ENCODE peak calls at places on chromosomes 6 and 20, in six cellular contexts. One of them, this sample, is unnamed.

GRCh38 chr20:34549291-34549928 is 9.1 kb upstream of the MAP1LC3A start:
- DNase-seq in keratinocyte: no peak
- DNase-seq in MM.1S: no peak
- DNase-seq in tibial artery: no peak
- DNase-seq in vagina: no peak
- DNase-seq in neuronal stem cell: no peak
- DNase-seq in this sample: no peak

GRCh38 chr6:141830530-141830929 is 302.2 kb upstream of the GJE1 start:
- DNase-seq in keratinocyte: no peak
- DNase-seq in MM.1S: no peak
- DNase-seq in tibial artery: no peak
- DNase-seq in vagina: no peak
- DNase-seq in neuronal stem cell: no peak
- DNase-seq in this sample: no peak

GRCh38 chr20:48995599-48995998 is 50.5 kb upstream of the CSE1L start:
- DNase-seq in neuronal stem cell: no peak
- DNase-seq in tibial artery: no peak
- DNase-seq in MM.1S: no peak
- DNase-seq in keratinocyte: no peak
- DNase-seq in vagina: no peak
- DNase-seq in this sample: no peak

GRCh38 chr6:30238178-30238795 is 25.1 kb upstream of the TRIM26 start:
- DNase-seq in neuronal stem cell: no peak
- DNase-seq in tibial artery: no peak
- DNase-seq in vagina: no peak
- DNase-seq in keratinocyte: no peak
- DNase-seq in MM.1S: peak; percentile 31
- DNase-seq in this sample: no peak

GRCh38 chr20:34254979-34255378 is 13.8 kb downstream of the ASIP start:
- DNase-seq in neuronal stem cell: no peak
- DNase-seq in keratinocyte: no peak
- DNase-seq in MM.1S: no peak
- DNase-seq in tibial artery: no peak
- DNase-seq in vagina: no peak
- DNase-seq in this sample: no peak

GRCh38 chr6:20705741-20706140 is 171.5 kb downstream of the CDKAL1 start:
- DNase-seq in tibial artery: no peak
- DNase-seq in keratinocyte: no peak
- DNase-seq in MM.1S: no peak
- DNase-seq in vagina: no peak
- DNase-seq in neuronal stem cell: no peak
- DNase-seq in this sample: no peak

GRCh38 chr20:25176184-25176583 is 19.3 kb upstream of the ENTPD6 start:
- DNase-seq in neuronal stem cell: no peak
- DNase-seq in MM.1S: no peak
- DNase-seq in tibial artery: no peak
- DNase-seq in vagina: no peak
- DNase-seq in keratinocyte: no peak
- DNase-seq in this sample: no peak

GRCh38 chr6:8082954-8083858 is 19.0 kb upstream of the BLOC1S5 start:
- DNase-seq in neuronal stem cell: no peak
- DNase-seq in vagina: no peak
- DNase-seq in keratinocyte: peak; percentile 56
- DNase-seq in tibial artery: no peak
- DNase-seq in MM.1S: no peak
- DNase-seq in this sample: no peak

GRCh38 chr6:36370638-36371037 is 16.8 kb downstream of the ETV7 start:
- DNase-seq in neuronal stem cell: no peak
- DNase-seq in tibial artery: no peak
- DNase-seq in MM.1S: no peak
- DNase-seq in keratinocyte: no peak
- DNase-seq in vagina: no peak
- DNase-seq in this sample: no peak

GRCh38 chr6:139194740-139195139 is 59.9 kb downstream of the HECA start:
- DNase-seq in vagina: no peak
- DNase-seq in keratinocyte: peak; percentile 5
- DNase-seq in tibial artery: no peak
- DNase-seq in MM.1S: no peak
- DNase-seq in neuronal stem cell: no peak
- DNase-seq in this sample: no peak

GRCh38 chr6:29827579-29828470 is at the start of gene HLA-G:
- DNase-seq in vagina: peak; percentile 67
- DNase-seq in tibial artery: no peak
- DNase-seq in MM.1S: no peak
- DNase-seq in keratinocyte: no peak
- DNase-seq in neuronal stem cell: no peak
- DNase-seq in this sample: no peak

GRCh38 chr20:32495217-32495565 is 89.9 kb downstream of the NOL4L start:
- DNase-seq in MM.1S: no peak
- DNase-seq in tibial artery: no peak
- DNase-seq in neuronal stem cell: no peak
- DNase-seq in vagina: no peak
- DNase-seq in keratinocyte: no peak
- DNase-seq in this sample: no peak

GRCh38 chr6:37860226-37860839 is 40.8 kb downstream of the ZFAND3 start:
- DNase-seq in MM.1S: peak; percentile 21
- DNase-seq in vagina: no peak
- DNase-seq in keratinocyte: no peak
- DNase-seq in neuronal stem cell: no peak
- DNase-seq in tibial artery: no peak
- DNase-seq in this sample: no peak

GRCh38 chr6:63923139-63923739 is 287.6 kb downstream of the PHF3 start:
- DNase-seq in tibial artery: no peak
- DNase-seq in vagina: no peak
- DNase-seq in MM.1S: peak; percentile 60
- DNase-seq in neuronal stem cell: no peak
- DNase-seq in keratinocyte: no peak
- DNase-seq in this sample: peak; percentile 3

GRCh38 chr20:50450961-50451752 is 59.0 kb upstream of the PTPN1 start:
- DNase-seq in keratinocyte: no peak
- DNase-seq in neuronal stem cell: no peak
- DNase-seq in vagina: no peak
- DNase-seq in tibial artery: no peak
- DNase-seq in MM.1S: peak; percentile 74
- DNase-seq in this sample: peak; percentile 90

GRCh38 chr6:3356056-3356823 is 97.5 kb downstream of the PSMG4 start:
- DNase-seq in neuronal stem cell: peak; percentile 78
- DNase-seq in keratinocyte: no peak
- DNase-seq in tibial artery: peak; percentile 86
- DNase-seq in vagina: peak; percentile 94
- DNase-seq in MM.1S: peak; percentile 70
- DNase-seq in this sample: peak; percentile 72

GRCh38 chr6:87907521-87907920 is 140.1 kb upstream of the SPACA1 start:
- DNase-seq in vagina: no peak
- DNase-seq in MM.1S: peak; percentile 72
- DNase-seq in keratinocyte: no peak
- DNase-seq in neuronal stem cell: no peak
- DNase-seq in tibial artery: no peak
- DNase-seq in this sample: peak; percentile 45

GRCh38 chr20:9306521-9306920 is 207.9 kb upstream of the LAMP5 start:
- DNase-seq in tibial artery: no peak
- DNase-seq in MM.1S: no peak
- DNase-seq in neuronal stem cell: no peak
- DNase-seq in keratinocyte: no peak
- DNase-seq in vagina: no peak
- DNase-seq in this sample: no peak

GRCh38 chr6:160263214-160263939 is 4.8 kb upstream of the SLC22A2 start:
- DNase-seq in MM.1S: no peak
- DNase-seq in neuronal stem cell: no peak
- DNase-seq in vagina: no peak
- DNase-seq in tibial artery: no peak
- DNase-seq in keratinocyte: no peak
- DNase-seq in this sample: no peak

DNA sequence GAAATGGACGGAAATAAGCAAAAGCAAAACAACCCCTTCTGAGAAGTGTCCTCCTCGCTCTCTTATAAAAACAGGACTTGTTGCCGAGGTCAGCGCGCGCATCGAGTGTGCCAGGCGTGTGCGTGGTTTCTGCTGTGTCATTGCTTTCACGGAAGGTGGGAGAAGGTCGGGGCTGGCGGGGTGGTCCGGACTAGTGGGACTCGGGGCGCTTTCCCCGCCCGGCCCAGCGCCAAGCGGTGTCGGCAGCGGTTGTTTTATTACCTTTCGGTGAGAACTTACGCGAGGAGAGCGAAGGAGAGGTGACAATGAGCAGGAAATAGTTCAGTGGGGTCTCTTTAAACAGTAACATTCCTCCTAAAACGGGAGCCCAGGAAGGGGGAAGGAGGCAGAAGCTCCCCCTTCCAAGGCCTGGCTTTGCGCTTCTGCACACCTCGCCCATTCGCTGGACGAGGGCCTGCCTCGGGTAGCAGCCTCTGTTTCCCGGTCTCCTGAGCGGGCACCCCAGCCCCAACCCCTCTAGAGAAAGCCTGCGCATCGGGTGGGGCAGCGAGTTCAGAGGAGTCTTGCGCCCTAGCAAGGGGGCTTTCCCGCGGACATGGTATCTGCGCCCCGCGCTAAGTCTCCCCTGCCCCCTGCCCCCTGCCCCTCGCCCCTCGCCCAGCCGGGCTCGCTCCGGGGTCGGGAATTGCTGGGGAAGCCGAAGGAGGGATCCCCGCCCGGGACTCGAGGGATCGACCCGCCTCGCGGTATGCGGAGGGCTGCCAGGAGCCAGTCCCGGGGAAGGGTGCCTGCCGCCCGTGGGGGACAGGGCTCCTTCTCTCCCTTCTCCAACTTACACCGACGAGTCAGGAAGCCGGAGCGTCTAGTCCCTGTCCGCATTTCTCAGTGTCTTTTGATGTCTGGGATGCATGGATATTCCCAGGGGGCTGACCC is 1.2 kb upstream of the TBXT start:
- DNase-seq in tibial artery: no peak
- DNase-seq in vagina: no peak
- DNase-seq in keratinocyte: no peak
- DNase-seq in neuronal stem cell: no peak
- DNase-seq in MM.1S: no peak
- DNase-seq in this sample: no peak
- H3K27me3 ChIP-seq in tibial artery: peaks cover 69% of the 10 kb centered on the region
- H3K27me3 ChIP-seq in vagina: peaks cover 24% of the 10 kb centered on the region
- H3K27me3 ChIP-seq in keratinocyte: peaks cover 57% of the 10 kb centered on the region
- H3K27me3 ChIP-seq in neuronal stem cell: peaks cover 99% of the 10 kb centered on the region
- H3K27me3 ChIP-seq in MM.1S: no peaks in the 10 kb centered on the region
- H3K27me3 ChIP-seq in this sample: peaks cover 80% of the 10 kb centered on the region

DNA sequence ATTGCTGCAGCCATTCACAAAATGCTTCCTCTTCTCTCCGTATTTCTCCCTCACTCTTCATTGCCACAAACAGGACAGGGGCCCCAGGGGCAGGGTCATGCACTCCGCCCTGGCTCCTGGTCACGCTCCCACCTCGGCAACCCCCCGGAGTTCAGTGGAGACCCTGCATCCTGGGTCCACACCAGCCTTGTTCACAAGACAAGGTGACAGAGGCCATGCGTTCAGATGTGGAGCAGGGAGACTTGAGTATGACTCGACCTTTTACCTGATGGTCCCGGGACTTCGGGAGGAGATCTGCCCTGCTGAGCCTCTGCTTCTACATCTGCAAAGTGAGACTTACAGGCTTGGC is 49.4 kb downstream of the ANKRD60 start:
- DNase-seq in neuronal stem cell: no peak
- DNase-seq in vagina: no peak
- DNase-seq in tibial artery: peak; percentile 70
- DNase-seq in MM.1S: no peak
- DNase-seq in keratinocyte: no peak
- DNase-seq in this sample: no peak
- H3K27me3 ChIP-seq in neuronal stem cell: peaks cover 30% of the 10 kb centered on the region
- H3K27me3 ChIP-seq in vagina: no peaks in the 10 kb centered on the region
- H3K27me3 ChIP-seq in tibial artery: no peaks in the 10 kb centered on the region
- H3K27me3 ChIP-seq in MM.1S: peaks cover 92% of the 10 kb centered on the region
- H3K27me3 ChIP-seq in keratinocyte: peaks cover 69% of the 10 kb centered on the region
- H3K27me3 ChIP-seq in this sample: peaks cover 6% of the 10 kb centered on the region

GRCh38 chr6:155121699-155122098 is 126.6 kb downstream of the TIAM2 start:
- DNase-seq in neuronal stem cell: no peak
- DNase-seq in keratinocyte: no peak
- DNase-seq in MM.1S: no peak
- DNase-seq in vagina: no peak
- DNase-seq in tibial artery: no peak
- DNase-seq in this sample: no peak
- H3K27me3 ChIP-seq in neuronal stem cell: no peaks in the 10 kb centered on the region
- H3K27me3 ChIP-seq in keratinocyte: no peaks in the 10 kb centered on the region
- H3K27me3 ChIP-seq in MM.1S: no peaks in the 10 kb centered on the region
- H3K27me3 ChIP-seq in vagina: no peaks in the 10 kb centered on the region
- H3K27me3 ChIP-seq in tibial artery: no peaks in the 10 kb centered on the region
- H3K27me3 ChIP-seq in this sample: no peaks in the 10 kb centered on the region

GRCh38 chr6:53130891-53131290 is 17.8 kb downstream of the GCM1 start:
- DNase-seq in MM.1S: no peak
- DNase-seq in vagina: no peak
- DNase-seq in tibial artery: no peak
- DNase-seq in neuronal stem cell: no peak
- DNase-seq in keratinocyte: no peak
- DNase-seq in this sample: no peak
- H3K27me3 ChIP-seq in MM.1S: no peaks in the 10 kb centered on the region
- H3K27me3 ChIP-seq in vagina: no peaks in the 10 kb centered on the region
- H3K27me3 ChIP-seq in tibial artery: peaks cover 9% of the 10 kb centered on the region
- H3K27me3 ChIP-seq in neuronal stem cell: peaks cover 22% of the 10 kb centered on the region
- H3K27me3 ChIP-seq in keratinocyte: peaks cover 2% of the 10 kb centered on the region
- H3K27me3 ChIP-seq in this sample: no peaks in the 10 kb centered on the region

DNA sequence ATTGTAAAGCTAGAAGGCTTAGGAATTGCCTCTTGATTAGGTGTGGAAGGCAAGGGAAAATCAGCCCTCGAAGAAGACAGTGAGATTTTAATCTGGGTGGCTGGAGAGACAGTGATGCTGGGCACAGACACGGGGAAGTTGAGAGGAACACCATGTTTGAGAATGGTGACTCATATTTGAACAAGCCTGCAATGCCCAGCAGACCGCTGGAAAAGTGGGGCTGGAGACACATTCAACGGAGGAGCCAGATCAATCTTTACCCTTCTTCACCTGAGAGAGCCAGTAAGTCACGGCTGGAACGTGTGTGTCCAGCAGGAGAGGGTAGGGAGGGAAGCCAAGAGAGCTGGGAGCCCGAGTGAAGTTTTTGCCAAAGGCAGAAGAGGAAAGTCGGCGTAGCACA is 3.7 kb upstream of the ESR1 start:
- DNase-seq in tibial artery: no peak
- DNase-seq in keratinocyte: no peak
- DNase-seq in neuronal stem cell: no peak
- DNase-seq in MM.1S: no peak
- DNase-seq in vagina: no peak
- DNase-seq in this sample: no peak
- H3K27me3 ChIP-seq in tibial artery: no peaks in the 10 kb centered on the region
- H3K27me3 ChIP-seq in keratinocyte: peaks cover 38% of the 10 kb centered on the region
- H3K27me3 ChIP-seq in neuronal stem cell: peaks cover 53% of the 10 kb centered on the region
- H3K27me3 ChIP-seq in MM.1S: no peaks in the 10 kb centered on the region
- H3K27me3 ChIP-seq in vagina: no peaks in the 10 kb centered on the region
- H3K27me3 ChIP-seq in this sample: peaks cover 30% of the 10 kb centered on the region

GRCh38 chr6:41222513-41222912 is 5.6 kb upstream of the TREML4 start:
- DNase-seq in neuronal stem cell: no peak
- DNase-seq in tibial artery: no peak
- DNase-seq in MM.1S: no peak
- DNase-seq in vagina: no peak
- DNase-seq in keratinocyte: no peak
- DNase-seq in this sample: no peak

GRCh38 chr6:41226752-41227151 is 1.4 kb upstream of the TREML4 start:
- DNase-seq in tibial artery: no peak
- DNase-seq in keratinocyte: no peak
- DNase-seq in vagina: no peak
- DNase-seq in neuronal stem cell: no peak
- DNase-seq in MM.1S: no peak
- DNase-seq in this sample: no peak

GRCh38 chr6:41228088-41228487 is at the start of gene TREML4:
- DNase-seq in tibial artery: no peak
- DNase-seq in vagina: no peak
- DNase-seq in neuronal stem cell: no peak
- DNase-seq in MM.1S: no peak
- DNase-seq in keratinocyte: no peak
- DNase-seq in this sample: peak; percentile 48

GRCh38 chr6:41222045-41222444 is 6.1 kb upstream of the TREML4 start:
- DNase-seq in vagina: no peak
- DNase-seq in tibial artery: no peak
- DNase-seq in neuronal stem cell: no peak
- DNase-seq in keratinocyte: no peak
- DNase-seq in MM.1S: no peak
- DNase-seq in this sample: peak; percentile 53

GRCh38 chr6:41224800-41225199 is 3.3 kb upstream of the TREML4 start:
- DNase-seq in vagina: no peak
- DNase-seq in keratinocyte: no peak
- DNase-seq in MM.1S: no peak
- DNase-seq in neuronal stem cell: no peak
- DNase-seq in tibial artery: no peak
- DNase-seq in this sample: no peak
- H3K27me3 ChIP-seq in vagina: no peaks in the 10 kb centered on the region
- H3K27me3 ChIP-seq in keratinocyte: peaks cover 5% of the 10 kb centered on the region
- H3K27me3 ChIP-seq in MM.1S: no peaks in the 10 kb centered on the region
- H3K27me3 ChIP-seq in neuronal stem cell: no peaks in the 10 kb centered on the region
- H3K27me3 ChIP-seq in tibial artery: peaks cover 26% of the 10 kb centered on the region
- H3K27me3 ChIP-seq in this sample: no peaks in the 10 kb centered on the region